ENCODE peak calls at places on chromosome 3, in seven cellular contexts. X is aorta, W is IMR-90, E is GM23248, O is HCT116, L is right cardiac atrium, S is cardiac muscle cell. N is an unnamed sample.

GRCh38 chr3:100882571-100882981 is 110.6 kb downstream of the ABI3BP start:
- DNase-seq in X (no peak), W (peak; percentile 43), E (peak; percentile 40), O (no peak), L (peak; percentile 20), S (peak; percentile 70), N (no peak)

GRCh38 chr3:127701281-127701792 is 28.6 kb downstream of the ABTB1 start:
- DNase-seq in X (peak; percentile 36), W (no peak), E (no peak), O (no peak), L (peak; percentile 54), S (no peak), N (no peak)

GRCh38 chr3:157351981-157352380 is 84.7 kb upstream of the PTX3 start:
- DNase-seq in X (no peak), W (no peak), E (no peak), O (no peak), L (no peak), S (no peak), N (no peak)

GRCh38 chr3:101183151-101183550 is 137.2 kb downstream of the IMPG2 start:
- DNase-seq in X (no peak), W (no peak), E (no peak), O (no peak), L (no peak), S (no peak), N (no peak)

GRCh38 chr3:168094877-168095610 is 680 bp downstream of the GOLIM4 start:
- DNase-seq in X (peak; percentile 78), W (peak; percentile 69), E (peak; percentile 93), O (peak; percentile 33), L (peak; percentile 71), S (peak; percentile 69), N (no peak)

GRCh38 chr3:177262396-177262795 is 65.1 kb upstream of the TBL1XR1 start:
- DNase-seq in X (no peak), W (peak; percentile 40), E (peak; percentile 8), O (no peak), L (no peak), S (no peak), N (no peak)

GRCh38 chr3:111980716-111981456 is 2.1 kb downstream of the ABHD10 start:
- DNase-seq in X (no peak), W (no peak), E (no peak), O (no peak), L (no peak), S (no peak), N (no peak)

GRCh38 chr3:168071971-168072645 is 23.6 kb downstream of the GOLIM4 start:
- DNase-seq in X (no peak), W (no peak), E (peak; percentile 55), O (no peak), L (no peak), S (no peak), N (no peak)

GRCh38 chr3:33991673-33992072 is 193.2 kb downstream of the PDCD6IP start:
- DNase-seq in X (no peak), W (no peak), E (peak; percentile 26), O (no peak), L (no peak), S (no peak), N (no peak)

GRCh38 chr3:110944782-110945181 is 126.8 kb upstream of the NECTIN3 start:
- DNase-seq in X (no peak), W (no peak), E (no peak), O (no peak), L (no peak), S (no peak), N (no peak)

GRCh38 chr3:51933471-51934138 is 8.1 kb downstream of the RRP9 start:
- DNase-seq in X (peak; percentile 39), W (no peak), E (no peak), O (no peak), L (no peak), S (no peak), N (no peak)

GRCh38 chr3:74643636-74644035 is 29.2 kb upstream of the CNTN3 start:
- DNase-seq in X (no peak), W (peak; percentile 65), E (peak; percentile 72), O (no peak), L (peak; percentile 32), S (peak; percentile 75), N (no peak)

GRCh38 chr3:153209596-153209995 is 47.6 kb downstream of the RAP2B start:
- DNase-seq in X (peak; percentile 66), W (peak; percentile 78), E (peak; percentile 88), O (peak; percentile 23), L (peak; percentile 34), S (peak; percentile 32), N (no peak)

GRCh38 chr3:194640829-194641228 is 7.6 kb upstream of the TMEM44 start:
- DNase-seq in X (no peak), W (peak; percentile 9), E (peak; percentile 41), O (peak; percentile 8), L (no peak), S (peak; percentile 59), N (peak; percentile 50)
- H3K27ac ChIP-seq in X (no peak overlapping the region), W (no peak overlapping the region), E (peak overlapping the region; percentile 40), O (no peak overlapping the region), L (peak overlapping the region; percentile 78), S (no peak overlapping the region), N (no peak overlapping the region)

GRCh38 chr3:196969001-196969659 is 497 bp upstream of the PIGZ start:
- DNase-seq in X (no peak), W (no peak), E (peak; percentile 59), O (no peak), L (no peak), S (no peak), N (peak; percentile 36)

GRCh38 chr3:196968233-196969000 is at the start of gene PIGZ:
- DNase-seq in X (no peak), W (no peak), E (peak; percentile 76), O (no peak), L (peak; percentile 48), S (peak; percentile 49), N (peak; percentile 56)

GRCh38 chr3:196965804-196966173 is 2.8 kb downstream of the PIGZ start:
- DNase-seq in X (no peak), W (no peak), E (no peak), O (no peak), L (no peak), S (no peak), N (no peak)

GRCh38 chr3:196966526-196967401 is 1.9 kb downstream of the PIGZ start:
- DNase-seq in X (no peak), W (no peak), E (no peak), O (no peak), L (no peak), S (peak; percentile 68), N (no peak)

GRCh38 chr3:196967412-196968232 is 1.0 kb downstream of the PIGZ start:
- DNase-seq in X (no peak), W (no peak), E (no peak), O (no peak), L (no peak), S (no peak), N (no peak)
- H3K27me3 ChIP-seq in X (no peaks in the 10 kb centered on the region), W (peaks cover 41% of the 10 kb centered on the region), E (no peaks in the 10 kb centered on the region), O (no peaks in the 10 kb centered on the region), L (no peaks in the 10 kb centered on the region), S (peaks cover 90% of the 10 kb centered on the region), N (peaks cover 3% of the 10 kb centered on the region)

GRCh38 chr3:69541823-69542264 is 156.0 kb upstream of the FRMD4B start:
- DNase-seq in X (peak; percentile 63), W (no peak), E (peak; percentile 2), O (no peak), L (peak; percentile 47), S (peak; percentile 6), N (no peak)

GRCh38 chr3:69541059-69541471 is 155.2 kb upstream of the FRMD4B start:
- DNase-seq in X (no peak), W (no peak), E (no peak), O (no peak), L (no peak), S (no peak), N (no peak)

GRCh38 chr3:69547457-69548014 is 161.6 kb upstream of the FRMD4B start:
- DNase-seq in X (no peak), W (no peak), E (no peak), O (no peak), L (no peak), S (no peak), N (no peak)

GRCh38 chr3:69543080-69543429 is 157.2 kb upstream of the FRMD4B start:
- DNase-seq in X (no peak), W (no peak), E (no peak), O (no peak), L (no peak), S (no peak), N (no peak)

DNA sequence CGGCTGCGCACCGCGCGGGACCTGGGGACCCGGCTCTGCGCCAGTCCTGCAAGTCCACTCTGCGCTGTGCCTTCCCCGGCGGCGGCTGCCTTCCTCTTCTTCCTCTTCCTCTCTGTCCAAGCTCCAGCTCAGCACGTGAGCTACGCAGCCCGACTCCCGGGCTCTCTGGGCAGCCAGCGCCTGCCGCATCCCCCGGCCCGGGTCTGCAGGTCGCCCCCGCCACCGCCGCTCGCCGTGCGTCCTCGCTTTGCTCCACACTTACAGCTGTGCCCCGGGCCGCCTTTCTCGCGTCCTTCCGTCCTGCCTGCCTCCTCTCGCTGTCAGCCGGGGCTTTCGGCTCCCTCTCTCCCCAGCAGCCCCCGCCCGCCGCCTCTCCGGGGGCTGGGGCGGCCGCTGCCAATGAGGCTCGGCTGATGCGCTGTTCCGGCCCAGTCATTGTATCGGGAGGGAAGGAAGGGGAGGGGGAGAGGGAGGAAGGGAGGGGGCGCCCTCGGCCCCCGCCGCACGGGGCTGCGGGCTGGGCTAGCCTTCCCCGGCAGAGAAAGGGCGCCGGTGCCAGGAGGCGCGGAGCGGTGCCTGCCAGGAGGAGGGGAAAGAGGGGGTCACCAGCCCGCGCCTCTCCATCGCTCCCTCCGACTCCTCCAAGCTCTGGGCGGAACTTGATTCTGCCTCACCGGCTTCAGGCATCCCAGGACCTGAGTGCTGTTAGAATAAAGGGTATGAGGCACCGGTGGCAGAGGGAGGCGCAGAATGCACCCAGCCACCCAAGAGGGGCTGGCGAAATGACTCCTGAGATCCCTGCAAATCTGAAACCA is 156.6 kb upstream of the FRMD4B start:
- DNase-seq in X (peak; percentile 63), W (no peak), E (peak; percentile 4), O (no peak), L (peak; percentile 51), S (peak; percentile 14), N (no peak)
- H3K4me3 ChIP-seq in X (no peak overlapping the region), W (no peak overlapping the region), E (no peak overlapping the region), O (no peak overlapping the region), L (peak overlapping the region; percentile 82), S (peak overlapping the region; percentile 75), N (no peak overlapping the region)

GRCh38 chr3:36957072-36957471 is 12.2 kb upstream of the TRANK1 start:
- DNase-seq in X (no peak), W (no peak), E (no peak), O (no peak), L (no peak), S (no peak), N (no peak)

GRCh38 chr3:36957862-36958686 is 13.2 kb upstream of the TRANK1 start:
- DNase-seq in X (no peak), W (peak; percentile 93), E (peak; percentile 80), O (no peak), L (no peak), S (peak; percentile 29), N (no peak)

GRCh38 chr3:36959821-36960220 is 15.0 kb upstream of the TRANK1 start:
- DNase-seq in X (no peak), W (no peak), E (no peak), O (no peak), L (no peak), S (no peak), N (no peak)

GRCh38 chr3:36964827-36965226 is 20.0 kb upstream of the TRANK1 start:
- DNase-seq in X (no peak), W (no peak), E (no peak), O (no peak), L (no peak), S (no peak), N (no peak)

DNA sequence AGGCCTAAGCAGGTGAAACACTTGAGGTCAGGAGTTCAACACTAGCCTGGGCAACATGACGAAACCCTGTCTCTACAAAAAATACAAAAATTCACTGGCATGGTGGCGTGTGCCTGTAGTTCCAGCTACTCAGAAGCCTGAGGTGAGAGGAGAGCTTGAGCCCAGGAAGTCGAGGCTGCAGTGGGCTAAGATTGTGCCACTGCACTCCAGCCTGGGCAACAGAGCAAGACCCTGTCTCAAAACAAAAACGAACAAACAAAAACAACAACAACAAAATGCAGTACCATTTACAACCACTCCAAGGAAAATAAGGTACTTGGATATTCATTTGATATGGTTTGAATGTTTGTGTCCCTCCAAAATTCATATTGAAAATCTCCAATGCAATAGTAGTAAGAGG is 15.6 kb upstream of the TRANK1 start:
- DNase-seq in X (no peak), W (no peak), E (no peak), O (no peak), L (no peak), S (no peak), N (no peak)
- H3K27ac ChIP-seq in X (no peak overlapping the region), W (no peak overlapping the region), E (no peak overlapping the region), O (no peak overlapping the region), L (no peak overlapping the region), S (no peak overlapping the region), N (no peak overlapping the region)

N was measured in CD4-positive, CD25-positive, alpha-beta regulatory T cell.